ENCODE peak calls at places on chromosomes 1 and 21, in ten cellular contexts. E is AG04450; U is activated T-cell treated with anti-CD3 and anti-CD28 coated beads, Interleukin-2, amount 50 U/mL, for 48 hours; I is stimulated activated CD8-positive, alpha-beta memory T cell treated with anti-CD3 and anti-CD28 coated beads, Interleukin-15, amount 100 ng/mL, for 48 hours; Q is HTR-8/SVneo; D is hepatocyte; Z is left cardiac atrium; L is GM23248; W is kidney glomerular epithelial cell; T is Calu3. H is an unnamed sample.

GRCh38 chr1:20322825-20323612 is 32.3 kb downstream of the VWA5B1 start:
- DNase-seq in E (no peak), U (peak), I (no peak), Q (no peak), D (no peak), Z (no peak), L (peak), W (no peak), T (no peak), H (peak)

GRCh38 chr1:115118596-115118995 is 29.3 kb upstream of the TSPAN2 start:
- DNase-seq in E (no peak), U (no peak), I (no peak), Q (no peak), D (no peak), Z (no peak), L (peak), W (no peak), T (no peak), H (no peak)

GRCh38 chr21:41768371-41769042 is 1.7 kb upstream of the RIPK4 start:
- DNase-seq in E (peak), U (peak), I (no peak), Q (no peak), D (peak), Z (no peak), L (peak), W (peak), T (peak), H (peak)

GRCh38 chr1:174021611-174022079 is 512 bp downstream of the RC3H1 start:
- DNase-seq in E (no peak), U (peak), I (peak), Q (no peak), D (peak), Z (peak), L (peak), W (peak), T (peak), H (no peak)

GRCh38 chr1:15504436-15504835 is 19.6 kb downstream of the CASP9 start:
- DNase-seq in E (no peak), U (no peak), I (no peak), Q (no peak), D (no peak), Z (no peak), L (no peak), W (no peak), T (no peak), H (no peak)

GRCh38 chr21:46118871-46119564 is 21.1 kb downstream of the COL6A2 start:
- DNase-seq in E (no peak), U (no peak), I (no peak), Q (no peak), D (no peak), Z (peak), L (no peak), W (no peak), T (no peak), H (no peak)

GRCh38 chr1:41864471-41865040 is 54.2 kb downstream of the HIVEP3 start:
- DNase-seq in E (no peak), U (no peak), I (no peak), Q (no peak), D (no peak), Z (no peak), L (peak), W (peak), T (no peak), H (no peak)

GRCh38 chr1:97906567-97907228 is 14.1 kb downstream of the DPYD start:
- DNase-seq in E (peak), U (no peak), I (no peak), Q (no peak), D (no peak), Z (peak), L (peak), W (peak), T (peak), H (no peak)

GRCh38 chr1:27395441-27396195 is 3.2 kb downstream of the GPR3 start:
- DNase-seq in E (no peak), U (peak), I (peak), Q (peak), D (peak), Z (peak), L (peak), W (peak), T (peak), H (peak)

GRCh38 chr1:100076744-100077143 is 56.0 kb downstream of the SASS6 start:
- DNase-seq in E (no peak), U (no peak), I (no peak), Q (no peak), D (no peak), Z (no peak), L (no peak), W (no peak), T (no peak), H (no peak)

GRCh38 chr21:33206771-33207290 is 22.9 kb upstream of the IFNAR2 start:
- DNase-seq in E (no peak), U (no peak), I (no peak), Q (no peak), D (no peak), Z (no peak), L (no peak), W (no peak), T (no peak), H (no peak)

GRCh38 chr21:18529253-18529652 is 125.7 kb upstream of the TMPRSS15 start:
- DNase-seq in E (no peak), U (no peak), I (no peak), Q (peak), D (peak), Z (no peak), L (peak), W (no peak), T (no peak), H (no peak)

GRCh38 chr1:117779364-117779763 is 150.1 kb downstream of the GDAP2 start:
- DNase-seq in E (no peak), U (no peak), I (no peak), Q (no peak), D (no peak), Z (no peak), L (no peak), W (no peak), T (no peak), H (no peak)

GRCh38 chr1:82464362-82464931 is 663.7 kb downstream of the ADGRL2 start:
- DNase-seq in E (no peak), U (no peak), I (no peak), Q (no peak), D (peak), Z (peak), L (no peak), W (peak), T (peak), H (no peak)

GRCh38 chr1:110208916-110209650 is 1.0 kb upstream of the KCNC4 start:
- DNase-seq in E (no peak), U (no peak), I (no peak), Q (no peak), D (no peak), Z (no peak), L (no peak), W (no peak), T (no peak), H (no peak)

GRCh38 chr21:33828083-33828482 is 87.5 kb downstream of the ATP5PO start:
- DNase-seq in E (no peak), U (no peak), I (no peak), Q (no peak), D (no peak), Z (no peak), L (no peak), W (no peak), T (no peak), H (no peak)

GRCh38 chr1:81478217-81478616 is 322.5 kb upstream of the ADGRL2 start:
- DNase-seq in E (no peak), U (no peak), I (no peak), Q (no peak), D (no peak), Z (peak), L (no peak), W (no peak), T (no peak), H (no peak)

GRCh38 chr1:29868944-29869343 is 632.6 kb downstream of the PTPRU start:
- DNase-seq in E (no peak), U (no peak), I (no peak), Q (no peak), D (no peak), Z (no peak), L (no peak), W (no peak), T (no peak), H (no peak)

GRCh38 chr1:68600049-68600661 is 103.3 kb upstream of the DEPDC1 start:
- DNase-seq in E (no peak), U (no peak), I (no peak), Q (no peak), D (no peak), Z (no peak), L (peak), W (no peak), T (peak), H (no peak)

GRCh38 chr1:201259476-201260235 is 23.6 kb upstream of the PKP1 start:
- DNase-seq in E (no peak), U (no peak), I (no peak), Q (no peak), D (peak), Z (peak), L (peak), W (peak), T (no peak), H (no peak)

GRCh38 chr1:159054427-159054826 is 22.1 kb downstream of the AIM2 start:
- DNase-seq in E (no peak), U (no peak), I (no peak), Q (no peak), D (no peak), Z (no peak), L (peak), W (peak), T (no peak), H (no peak)

GRCh38 chr1:235998812-235999211 is 66.1 kb downstream of the NID1 start:
- DNase-seq in E (no peak), U (peak), I (peak), Q (no peak), D (no peak), Z (no peak), L (no peak), W (no peak), T (no peak), H (no peak)

GRCh38 chr1:108590947-108591346 is 31.0 kb downstream of the EEIG2 start:
- DNase-seq in E (peak), U (no peak), I (no peak), Q (peak), D (peak), Z (no peak), L (peak), W (peak), T (no peak), H (peak)

GRCh38 chr1:35316264-35316663 is 47.8 kb downstream of the ZMYM4 start:
- DNase-seq in E (no peak), U (no peak), I (no peak), Q (no peak), D (no peak), Z (no peak), L (peak), W (no peak), T (no peak), H (no peak)

GRCh38 chr1:62528015-62528414 is 69.3 kb upstream of the ANGPTL3 start:
- DNase-seq in E (no peak), U (no peak), I (no peak), Q (no peak), D (peak), Z (peak), L (no peak), W (no peak), T (no peak), H (no peak)

GRCh38 chr1:182829285-182829932 is 9.7 kb upstream of the DHX9 start:
- DNase-seq in E (no peak), U (no peak), I (no peak), Q (no peak), D (no peak), Z (no peak), L (no peak), W (no peak), T (no peak), H (no peak)

GRCh38 chr1:2088434-2088833 is 38.2 kb downstream of the PRKCZ start:
- DNase-seq in E (peak), U (no peak), I (no peak), Q (peak), D (no peak), Z (no peak), L (peak), W (peak), T (no peak), H (no peak)

GRCh38 chr1:112557385-112557784 is 48.6 kb downstream of the WNT2B start:
- DNase-seq in E (no peak), U (no peak), I (no peak), Q (no peak), D (no peak), Z (no peak), L (peak), W (no peak), T (no peak), H (no peak)

GRCh38 chr1:91173379-91173890 is 151.6 kb upstream of the ZNF644 start:
- DNase-seq in E (no peak), U (no peak), I (no peak), Q (no peak), D (peak), Z (no peak), L (no peak), W (no peak), T (no peak), H (no peak)

GRCh38 chr1:70672333-70672935 is 261.4 kb downstream of the CTH start:
- DNase-seq in E (no peak), U (no peak), I (no peak), Q (no peak), D (no peak), Z (no peak), L (no peak), W (no peak), T (no peak), H (no peak)

GRCh38 chr1:85200367-85200869 is 398 bp downstream of the SYDE2 start:
- DNase-seq in E (no peak), U (no peak), I (peak), Q (no peak), D (no peak), Z (peak), L (peak), W (no peak), T (no peak), H (no peak)

GRCh38 chr1:64469614-64469976 is 334 bp upstream of the CACHD1 start:
- DNase-seq in E (no peak), U (no peak), I (no peak), Q (no peak), D (no peak), Z (no peak), L (peak), W (no peak), T (no peak), H (no peak)

H was measured in Jurkat, Clone E6-1.